ENCODE peak calls at places on chromosomes 11 and 22, in eight cellular contexts. T is lower lobe of right lung, L is WTC11, R is A549, F is endothelial cell, X is adrenal gland, V is H9, K is hepatocyte. P is an unnamed sample.

GRCh38 chr11:125235006-125235405 is 70.5 kb downstream of the PKNOX2 start:
- DNase-seq in F (no peak), X (no peak), T (no peak), K (no peak), L (no peak), V (no peak), R (no peak), P (no peak)

GRCh38 chr11:12657981-12658380 is 16.2 kb upstream of the TEAD1 start:
- DNase-seq in V (no peak), L (no peak), F (no peak), R (no peak), X (no peak), K (no peak), T (no peak), P (no peak)

GRCh38 chr11:83194284-83195175 is 1.0 kb downstream of the ANKRD42 start:
- DNase-seq in R (peak), T (peak), V (peak), L (peak), X (peak), K (peak), F (peak), P (peak)

GRCh38 chr11:22670803-22671202 is 4.4 kb downstream of the GAS2 start:
- DNase-seq in L (no peak), F (no peak), K (peak), V (no peak), X (no peak), T (no peak), R (no peak), P (no peak)

GRCh38 chr22:50542416-50542927 is 3.2 kb upstream of the KLHDC7B start:
- DNase-seq in F (no peak), X (no peak), R (no peak), T (no peak), K (no peak), L (no peak), V (no peak), P (no peak)

GRCh38 chr11:102776454-102776853 is 4.0 kb downstream of the MMP10 start:
- DNase-seq in T (no peak), V (no peak), F (no peak), X (no peak), R (no peak), L (no peak), K (no peak), P (no peak)

GRCh38 chr11:86624366-86624765 is 48.0 kb downstream of the ME3 start:
- DNase-seq in X (peak), V (no peak), T (no peak), R (no peak), F (no peak), K (no peak), L (no peak), P (no peak)

GRCh38 chr11:36376315-36376887 is 80.3 kb downstream of the PRR5L start:
- DNase-seq in F (peak), V (peak), R (no peak), L (peak), T (peak), K (peak), X (peak), P (peak)

GRCh38 chr11:102603091-102603490 is 22.0 kb downstream of the MMP20 start:
- DNase-seq in V (no peak), L (no peak), F (no peak), R (no peak), T (no peak), K (no peak), X (no peak), P (no peak)

GRCh38 chr11:14065153-14065552 is 102.6 kb downstream of the SPON1 start:
- DNase-seq in L (no peak), K (no peak), F (no peak), R (no peak), V (no peak), T (no peak), X (no peak), P (no peak)

GRCh38 chr11:129323896-129324522 is 51.6 kb upstream of the BARX2 start:
- DNase-seq in V (no peak), X (peak), R (peak), T (no peak), L (no peak), K (peak), F (no peak), P (no peak)

GRCh38 chr11:47886096-47886495 is 37.9 kb upstream of the NUP160 start:
- DNase-seq in X (peak), V (no peak), K (peak), T (no peak), R (no peak), L (no peak), F (no peak), P (no peak)

GRCh38 chr22:49014227-49015201 is 813.2 kb downstream of the BRD1 start:
- DNase-seq in K (no peak), R (no peak), V (peak), T (peak), L (no peak), F (no peak), X (no peak), P (no peak)

GRCh38 chr11:9386901-9387300 is 2.4 kb downstream of the IPO7 start:
- DNase-seq in L (no peak), F (no peak), T (no peak), X (no peak), K (no peak), V (no peak), R (no peak), P (no peak)

GRCh38 chr11:57599381-57599780 is 1.9 kb downstream of the SERPING1 start:
- DNase-seq in X (no peak), V (no peak), F (no peak), L (no peak), T (no peak), R (no peak), K (no peak), P (no peak)

GRCh38 chr11:36019722-36020121 is 75.9 kb downstream of the LDLRAD3 start:
- DNase-seq in T (no peak), X (peak), R (no peak), V (no peak), K (no peak), L (no peak), F (no peak), P (no peak)

GRCh38 chr11:116874251-116874650 is 36.8 kb upstream of the APOA1 start:
- DNase-seq in V (no peak), F (no peak), T (no peak), L (no peak), K (peak), R (no peak), X (no peak), P (no peak)

GRCh38 chr22:20606041-20606783 is 98.8 kb downstream of the MED15 start:
- DNase-seq in L (peak), K (peak), F (peak), X (peak), T (peak), V (peak), R (peak), P (peak)

GRCh38 chr11:35185696-35186095 is 46.7 kb downstream of the CD44 start:
- DNase-seq in X (no peak), R (no peak), V (no peak), K (no peak), F (no peak), L (no peak), T (no peak), P (no peak)

GRCh38 chr11:69450064-69450856 is 31.2 kb upstream of the LINC01488 start:
- DNase-seq in K (no peak), V (no peak), F (peak), X (no peak), L (no peak), T (no peak), R (no peak), P (no peak)

GRCh38 chr11:63670738-63671321 is 346 bp downstream of the ATL3 start:
- DNase-seq in K (peak), R (peak), L (peak), V (peak), T (peak), X (peak), F (peak), P (no peak)

GRCh38 chr11:69529001-69529400 is 47.5 kb downstream of the LINC01488 start:
- DNase-seq in T (no peak), X (no peak), R (no peak), K (no peak), F (no peak), L (no peak), V (no peak), P (no peak)

GRCh38 chr22:23119492-23120414 is 22.0 kb downstream of the RSPH14 start:
- DNase-seq in K (no peak), T (no peak), F (no peak), V (no peak), X (no peak), L (no peak), R (no peak), P (no peak)

GRCh38 chr11:129202646-129203045 is 10.5 kb upstream of the ARHGAP32 start:
- DNase-seq in V (no peak), K (no peak), X (no peak), T (no peak), F (no peak), R (no peak), L (no peak), P (no peak)

GRCh38 chr22:38941488-38941987 is 15.9 kb upstream of the APOBEC3A start:
- DNase-seq in X (no peak), K (no peak), L (no peak), R (no peak), F (no peak), V (no peak), T (peak), P (no peak)

GRCh38 chr11:125358254-125358840 is 137.7 kb downstream of the FEZ1 start:
- DNase-seq in T (no peak), X (no peak), L (no peak), V (no peak), R (no peak), F (no peak), K (no peak), P (no peak)

GRCh38 chr11:57641426-57641825 is 8.3 kb downstream of the YPEL4 start:
- DNase-seq in F (no peak), K (peak), V (no peak), T (no peak), X (no peak), L (no peak), R (peak), P (no peak)

GRCh38 chr22:37634505-37635002 is 4.9 kb upstream of the SH3BP1 start:
- DNase-seq in X (no peak), V (no peak), L (no peak), F (no peak), R (no peak), K (no peak), T (no peak), P (peak)
- TF ChIP-seq CTCF in X (no peak), V (no peak), L (no peak), F (no peak), R (no peak), K (peak), T (no peak), P (no peak)

GRCh38 chr11:61256710-61257482 is 15.9 kb downstream of the PGA5 start:
- DNase-seq in F (no peak), X (no peak), L (no peak), T (no peak), R (no peak), V (no peak), K (no peak), P (no peak)

GRCh38 chr11:61259363-61259762 is 18.4 kb downstream of the PGA5 start:
- DNase-seq in V (no peak), X (no peak), T (no peak), L (no peak), R (no peak), K (no peak), F (no peak), P (no peak)

GRCh38 chr11:61258546-61258945 is 17.6 kb downstream of the PGA5 start:
- DNase-seq in F (no peak), L (no peak), V (no peak), R (no peak), X (no peak), T (no peak), K (no peak), P (no peak)

DNA sequence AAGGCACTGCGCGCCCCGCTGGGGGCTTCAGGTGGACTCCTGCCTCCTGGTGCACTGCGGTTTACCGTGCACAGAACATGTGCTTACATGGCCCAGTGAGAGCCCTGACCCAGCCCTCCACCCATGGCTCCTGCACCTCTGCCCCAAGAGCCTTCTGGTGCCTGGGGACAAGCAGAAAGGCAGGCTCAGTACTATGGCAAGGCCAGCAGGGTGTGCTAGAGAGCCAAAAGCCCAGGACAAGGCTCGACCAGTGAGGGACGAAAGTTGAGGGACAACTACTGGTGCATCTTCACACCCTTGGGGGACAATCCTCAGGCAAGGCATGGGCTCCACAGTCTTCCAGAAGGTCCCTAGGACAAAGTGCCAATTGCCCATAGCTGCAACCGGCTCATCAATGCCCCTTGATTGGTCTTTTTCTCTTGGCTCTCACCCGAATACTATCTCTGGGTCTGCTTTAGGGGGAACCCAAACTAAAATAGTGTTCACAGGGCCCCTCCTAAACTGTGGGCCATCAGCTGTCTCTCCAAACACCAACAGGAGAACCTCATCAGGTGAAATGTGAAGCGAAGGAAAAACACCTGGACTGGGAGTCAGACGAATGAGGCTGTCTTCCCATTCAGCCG is 13.5 kb downstream of the PGA5 start:
- DNase-seq in X (peak), T (peak), F (peak), V (peak), R (peak), K (peak), L (peak), P (peak)
- TF ChIP-seq CTCF in X (peak), T (peak), F (peak), V (peak), R (peak), K (peak), L (peak), P (peak)

DNA sequence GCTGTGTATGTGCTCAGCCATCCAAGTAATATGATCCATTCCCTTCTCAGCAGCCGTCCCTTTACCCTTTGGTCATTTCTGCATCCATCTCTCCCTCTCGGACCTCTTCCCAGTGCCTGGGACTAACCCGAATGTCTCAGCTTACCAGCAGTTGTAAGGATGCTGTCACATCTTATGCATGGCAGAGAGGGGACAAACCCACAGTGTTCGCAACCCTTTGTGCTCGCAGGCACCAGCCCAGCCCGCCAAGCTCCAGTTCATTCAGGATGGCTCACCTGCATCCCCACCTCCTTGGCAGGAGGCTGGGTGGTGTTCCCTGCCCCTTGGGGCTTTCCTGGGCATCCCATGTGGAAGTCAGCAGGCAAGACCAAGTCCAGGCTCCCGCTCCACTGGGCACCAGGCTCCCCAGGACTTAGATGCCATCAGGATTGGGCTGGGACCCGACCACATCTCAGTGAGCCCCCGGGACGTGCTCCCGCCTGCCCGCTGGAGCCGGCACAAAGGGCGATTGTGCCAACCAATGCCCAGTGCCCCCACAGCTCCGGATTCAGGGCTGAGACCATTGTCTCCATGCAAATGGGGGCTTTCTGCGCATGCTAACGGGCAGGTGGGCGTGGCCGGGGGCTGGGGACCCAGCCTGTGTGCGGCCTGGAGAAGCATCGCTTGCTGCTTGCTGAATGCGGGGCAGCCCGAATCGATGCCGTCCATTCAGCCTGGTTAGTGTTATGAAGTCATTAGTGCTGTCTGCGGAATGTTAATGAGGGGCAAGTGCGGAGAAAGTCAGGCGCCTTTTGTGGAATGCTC is 108.6 kb downstream of the KCNQ1OT1 start:
- DNase-seq in R (no peak), L (peak), X (no peak), F (no peak), K (peak), V (peak), T (peak), P (no peak)
- TF ChIP-seq CTCF in R (no peak), L (no peak), X (no peak), F (no peak), K (no peak), V (no peak), T (no peak), P (no peak)

DNA sequence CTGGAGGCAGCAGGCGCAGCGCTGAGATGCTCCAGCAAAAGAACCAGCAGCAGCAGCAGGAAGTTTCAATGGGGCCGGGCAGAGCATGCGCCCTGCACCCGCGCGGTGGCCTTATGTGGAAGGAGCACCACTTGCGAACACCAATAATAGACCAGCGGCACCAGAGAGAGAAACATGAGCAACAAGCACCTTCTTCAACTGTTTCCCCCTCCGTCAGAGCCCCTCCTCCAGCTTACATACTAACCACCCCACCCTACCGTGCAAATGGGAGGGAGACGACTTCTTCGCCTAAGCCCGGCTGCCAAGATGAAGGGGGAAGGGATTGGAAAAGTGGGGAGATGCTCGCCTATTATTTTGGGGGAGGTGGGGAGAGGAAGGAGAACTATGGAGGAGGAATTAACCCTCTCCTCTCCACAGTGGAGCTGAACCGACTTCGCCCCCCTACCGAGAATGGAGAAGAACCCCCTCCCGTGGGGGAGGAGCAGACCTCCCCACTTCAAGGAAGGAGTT is 1.1 kb downstream of the RSF1 start:
- DNase-seq in K (peak), R (peak), V (peak), X (peak), T (peak), F (peak), L (peak), P (peak)
- TF ChIP-seq CTCF in K (no peak), R (no peak), V (no peak), X (peak), T (no peak), F (no peak), L (no peak), P (no peak)

GRCh38 chr11:45803981-45804805 is 756 bp upstream of the SLC35C1 start:
- DNase-seq in F (peak), L (peak), R (peak), K (peak), V (peak), X (peak), T (peak), P (peak)

GRCh38 chr11:45802531-45803317 is 2.2 kb upstream of the SLC35C1 start:
- DNase-seq in K (no peak), R (no peak), V (no peak), F (no peak), L (no peak), T (no peak), X (no peak), P (no peak)

GRCh38 chr11:45805305-45806071 is 539 bp downstream of the SLC35C1 start:
- DNase-seq in T (peak), F (peak), K (peak), L (peak), X (peak), R (peak), V (peak), P (peak)

GRCh38 chr11:45806072-45806933 is 1.4 kb downstream of the SLC35C1 start:
- DNase-seq in F (no peak), R (no peak), X (no peak), T (peak), V (no peak), L (no peak), K (no peak), P (no peak)

GRCh38 chr11:45804806-45805304 is at the start of gene SLC35C1:
- DNase-seq in V (peak), F (peak), K (peak), L (peak), R (peak), X (peak), T (peak), P (peak)
- TF ChIP-seq CTCF in V (no peak), F (peak), K (no peak), L (peak), R (no peak), X (no peak), T (peak), P (no peak)

DNA sequence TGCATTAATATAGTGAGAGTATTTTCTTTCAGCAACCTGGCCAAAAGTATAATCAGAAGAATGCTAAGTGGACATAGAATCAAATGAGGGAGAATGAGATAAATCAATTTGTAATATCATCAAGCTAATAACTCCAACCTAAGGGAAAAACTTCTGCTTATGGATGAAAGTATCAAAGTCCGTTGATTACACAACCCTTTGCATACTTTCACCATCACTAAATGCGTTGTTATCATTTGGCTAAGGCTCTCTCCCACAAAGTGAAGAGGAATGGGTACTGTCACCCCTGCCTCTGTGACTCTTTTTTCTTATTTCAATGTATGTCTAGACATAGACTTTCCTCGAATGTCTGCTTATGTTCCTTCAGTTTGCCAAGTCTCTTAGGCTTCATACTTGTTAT is 16.4 kb upstream of the CASP4 start:
- DNase-seq in L (no peak), X (no peak), F (no peak), R (no peak), T (no peak), K (no peak), V (no peak), P (no peak)
- TF ChIP-seq CTCF in L (no peak), X (no peak), F (no peak), R (no peak), T (no peak), K (no peak), V (no peak), P (no peak)

GRCh38 chr22:44702479-44703219 is 645 bp downstream of the PRR5 start:
- DNase-seq in V (peak), X (no peak), R (no peak), F (peak), L (peak), K (peak), T (no peak), P (peak)
- TF ChIP-seq CTCF in V (no peak), X (no peak), R (no peak), F (no peak), L (no peak), K (peak), T (peak), P (no peak)